ENCODE peak calls at places on chromosomes 12 and 14, in eight cellular contexts. U is BJ, S is neural progenitor cell, W is uterus, H is kidney epithelial cell, A is MM.1S, V is HCT116, K is A673. C is an unnamed sample. For H3K27me3, the result is how much of the 10 kb centered on the place peaks cover.

GRCh38 chr12:460301-461230 is 827 bp downstream of the B4GALNT3 start:
- DNase-seq in U (no peak), S (peak), W (peak), H (no peak), A (no peak), V (no peak), K (peak), C (no peak)

GRCh38 chr14:39440975-39441374 is 8.7 kb upstream of the FBXO33 start:
- DNase-seq in U (no peak), S (no peak), W (no peak), H (no peak), A (no peak), V (no peak), K (no peak), C (no peak)

GRCh38 chr12:130027798-130028197 is 124.0 kb upstream of the TMEM132D start:
- DNase-seq in U (no peak), S (no peak), W (no peak), H (no peak), A (no peak), V (no peak), K (no peak), C (no peak)

GRCh38 chr14:85530626-85531025 is 682 bp downstream of the FLRT2 start:
- DNase-seq in U (no peak), S (no peak), W (no peak), H (no peak), A (no peak), V (no peak), K (no peak), C (no peak)

GRCh38 chr14:61889914-61890351 is 127.7 kb downstream of the SNAPC1 start:
- DNase-seq in U (no peak), S (no peak), W (no peak), H (no peak), A (peak), V (no peak), K (no peak), C (no peak)

GRCh38 chr12:69881771-69882170 is 56.7 kb downstream of the MYRFL start:
- DNase-seq in U (no peak), S (no peak), W (no peak), H (no peak), A (no peak), V (no peak), K (no peak), C (no peak)

GRCh38 chr12:43306066-43306465 is 245.9 kb downstream of the ADAMTS20 start:
- DNase-seq in U (peak), S (no peak), W (peak), H (peak), A (no peak), V (no peak), K (no peak), C (peak)

GRCh38 chr14:72045271-72045670 is 113.0 kb downstream of the RGS6 start:
- DNase-seq in U (no peak), S (no peak), W (no peak), H (no peak), A (no peak), V (no peak), K (no peak), C (no peak)

GRCh38 chr12:16076970-16077527 is 165.9 kb downstream of the DERA start:
- DNase-seq in U (no peak), S (no peak), W (no peak), H (no peak), A (no peak), V (no peak), K (no peak), C (no peak)

GRCh38 chr14:94388896-94389469 is 581 bp upstream of the SERPINA1 start:
- DNase-seq in U (no peak), S (no peak), W (no peak), H (peak), A (no peak), V (no peak), K (no peak), C (no peak)

GRCh38 chr14:84482256-84483071 is 1047.5 kb upstream of the FLRT2 start:
- DNase-seq in U (peak), S (peak), W (no peak), H (peak), A (no peak), V (no peak), K (peak), C (peak)

GRCh38 chr14:91866511-91867295 is 633 bp downstream of the TC2N start:
- DNase-seq in U (no peak), S (no peak), W (no peak), H (no peak), A (no peak), V (no peak), K (no peak), C (no peak)

GRCh38 chr14:97359391-97359790 is 562.2 kb downstream of the VRK1 start:
- DNase-seq in U (no peak), S (no peak), W (no peak), H (no peak), A (no peak), V (no peak), K (no peak), C (no peak)

GRCh38 chr12:119444462-119445044 is 110.0 kb downstream of the CCDC60 start:
- DNase-seq in U (no peak), S (peak), W (no peak), H (no peak), A (peak), V (peak), K (peak), C (no peak)

GRCh38 chr12:39395866-39396265 is 47.1 kb downstream of the KIF21A start:
- DNase-seq in U (no peak), S (no peak), W (no peak), H (no peak), A (no peak), V (no peak), K (no peak), C (no peak)

GRCh38 chr14:101101456-101102056 is 198.0 kb upstream of the RTL1 start:
- DNase-seq in U (no peak), S (no peak), W (no peak), H (peak), A (no peak), V (no peak), K (no peak), C (no peak)

GRCh38 chr14:25756880-25757279 is 706.9 kb upstream of the STXBP6 start:
- DNase-seq in U (no peak), S (peak), W (no peak), H (no peak), A (no peak), V (no peak), K (peak), C (no peak)

GRCh38 chr12:131494141-131494733 is 216.7 kb upstream of the SFSWAP start:
- DNase-seq in U (no peak), S (no peak), W (no peak), H (no peak), A (no peak), V (no peak), K (no peak), C (no peak)

GRCh38 chr14:42241101-42241500 is 634.4 kb downstream of the LRFN5 start:
- DNase-seq in U (no peak), S (no peak), W (no peak), H (no peak), A (no peak), V (no peak), K (no peak), C (no peak)

GRCh38 chr12:116607039-116607438 is 47.9 kb downstream of the MAP1LC3B2 start:
- DNase-seq in U (no peak), S (no peak), W (no peak), H (no peak), A (no peak), V (no peak), K (no peak), C (no peak)

GRCh38 chr14:71619472-71619871 is 312.8 kb upstream of the RGS6 start:
- DNase-seq in U (no peak), S (no peak), W (no peak), H (no peak), A (no peak), V (no peak), K (no peak), C (no peak)

GRCh38 chr12:47903151-47903611 is 1.6 kb downstream of the VDR start:
- DNase-seq in U (peak), S (no peak), W (no peak), H (peak), A (peak), V (no peak), K (no peak), C (peak)

GRCh38 chr12:47902131-47902639 is 2.6 kb downstream of the VDR start:
- DNase-seq in U (no peak), S (no peak), W (no peak), H (no peak), A (no peak), V (no peak), K (no peak), C (no peak)

GRCh38 chr12:47900101-47900479 is 4.7 kb downstream of the VDR start:
- DNase-seq in U (no peak), S (no peak), W (no peak), H (no peak), A (no peak), V (no peak), K (no peak), C (no peak)

GRCh38 chr12:47900480-47901129 is 4.2 kb downstream of the VDR start:
- DNase-seq in U (no peak), S (no peak), W (no peak), H (peak), A (peak), V (peak), K (no peak), C (no peak)

DNA sequence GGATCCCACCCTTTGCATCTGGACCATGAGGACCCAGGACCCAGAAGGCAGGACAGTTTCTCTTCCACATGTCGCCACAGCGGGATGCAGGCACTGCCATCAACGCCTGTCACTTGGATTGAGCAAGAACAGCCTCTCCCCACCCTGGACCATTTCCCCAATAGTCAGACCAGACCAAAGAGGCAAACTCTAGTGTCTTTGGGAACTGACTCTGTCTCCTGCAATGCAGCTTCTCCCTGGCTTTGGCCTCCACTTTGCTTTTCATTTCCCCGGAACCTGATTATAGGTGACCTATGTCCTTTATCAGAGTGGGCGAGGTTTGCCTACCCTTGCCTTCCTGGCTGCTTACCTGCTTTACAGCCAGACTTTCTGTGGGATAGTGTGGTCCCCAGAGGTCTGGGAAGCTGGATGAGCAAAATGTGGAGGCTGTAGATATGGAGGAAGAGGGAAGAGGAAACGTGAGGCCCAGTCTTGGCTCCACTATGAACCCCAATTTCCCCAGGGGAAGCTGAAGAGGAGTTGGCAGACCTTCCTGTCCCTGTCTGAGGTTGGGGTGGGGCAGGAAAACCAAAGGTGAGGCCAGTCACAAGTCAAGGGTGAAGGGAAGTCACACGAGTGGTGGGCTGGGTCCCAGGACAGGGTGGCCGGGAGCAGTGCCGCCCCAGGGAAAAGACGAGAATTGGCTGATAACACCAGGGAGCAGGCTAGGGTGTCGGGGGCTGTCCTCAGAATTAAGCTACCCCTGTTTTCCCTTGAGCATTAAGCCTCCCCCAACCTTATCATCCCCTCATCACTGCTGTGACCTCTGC is 3.3 kb downstream of the VDR start:
- DNase-seq in U (no peak), S (no peak), W (no peak), H (no peak), A (no peak), V (no peak), K (no peak), C (no peak)
- TF ChIP-seq CTCF in U (no peak), S (no peak), W (no peak), H (no peak), A (no peak), V (no peak), K (no peak), C (no peak)

DNA sequence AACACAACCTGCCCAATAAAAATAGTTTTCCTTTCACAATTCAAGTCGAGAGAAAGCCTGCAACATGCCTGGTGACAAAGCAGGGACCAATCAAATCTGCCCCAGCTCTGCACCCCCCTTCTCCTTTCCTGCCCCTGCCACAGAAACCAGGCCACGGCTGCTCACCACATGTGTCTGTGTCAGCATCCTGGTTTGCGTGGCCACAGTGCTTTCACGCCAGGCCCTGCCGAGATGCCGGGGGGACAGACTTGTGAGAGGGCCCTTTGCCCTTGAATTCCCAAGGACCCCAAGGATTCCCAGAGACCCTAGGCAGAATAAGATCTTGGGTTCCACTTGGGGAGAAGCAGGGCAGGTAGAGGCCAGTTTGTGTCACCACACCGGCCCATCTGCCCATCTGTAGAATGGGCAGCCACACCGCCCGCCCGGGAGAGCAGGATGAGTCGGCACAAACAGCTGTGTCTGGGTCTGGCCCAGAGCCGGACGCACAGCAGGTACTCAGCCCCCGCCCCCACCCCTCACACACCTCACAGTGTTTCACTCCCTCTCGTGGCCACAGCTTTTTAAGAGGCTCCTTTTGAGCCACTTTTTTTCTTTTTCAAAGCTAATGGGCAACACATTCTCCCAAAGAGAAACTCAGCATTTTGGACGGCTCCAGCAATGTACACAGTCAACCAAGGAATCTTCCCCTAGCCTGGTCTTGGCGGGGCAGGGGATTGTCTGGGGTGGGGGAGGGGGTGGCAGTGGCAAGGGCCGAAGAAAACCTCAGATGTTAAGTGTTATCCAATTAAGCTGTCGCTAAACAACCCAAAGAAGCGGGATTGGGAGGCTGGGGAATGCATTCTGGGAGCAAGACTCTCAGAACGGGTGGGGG is 41.5 kb downstream of the BCL11B start:
- DNase-seq in U (no peak), S (peak), W (no peak), H (no peak), A (peak), V (no peak), K (no peak), C (no peak)
- H3K27me3 ChIP-seq in U (under half), S (under half), W (under half), H (under half), A (under half), V (under half), K (under half), C (under half)

GRCh38 chr12:66103011-66103913 is 27.3 kb downstream of the LLPH start:
- DNase-seq in U (no peak), S (peak), W (no peak), H (no peak), A (no peak), V (peak), K (no peak), C (no peak)
- TF ChIP-seq CTCF in U (peak), S (peak), W (no peak), H (no peak), A (peak), V (peak), K (peak), C (peak)

GRCh38 chr14:58724702-58725101 is 86.9 kb downstream of the DACT1 start:
- DNase-seq in U (no peak), S (no peak), W (no peak), H (no peak), A (no peak), V (no peak), K (no peak), C (no peak)
- H3K27me3 ChIP-seq in U (under half), S (under half), W (under half), H (under half), A (under half), V (under half), K (under half), C (under half)

GRCh38 chr12:107320031-107320928 is 226.9 kb upstream of the CRY1 start:
- DNase-seq in U (no peak), S (peak), W (no peak), H (no peak), A (peak), V (no peak), K (peak), C (no peak)
- TF ChIP-seq CTCF in U (no peak), S (no peak), W (no peak), H (no peak), A (no peak), V (no peak), K (no peak), C (no peak)

GRCh38 chr12:94163850-94164249 is 15.5 kb downstream of the PLXNC1 start:
- DNase-seq in U (no peak), S (no peak), W (no peak), H (no peak), A (no peak), V (no peak), K (no peak), C (no peak)

GRCh38 chr12:94165670-94166069 is 17.3 kb downstream of the PLXNC1 start:
- DNase-seq in U (no peak), S (no peak), W (no peak), H (no peak), A (no peak), V (no peak), K (no peak), C (no peak)

GRCh38 chr12:94157891-94158495 is 9.6 kb downstream of the PLXNC1 start:
- DNase-seq in U (no peak), S (no peak), W (no peak), H (no peak), A (peak), V (no peak), K (no peak), C (no peak)

GRCh38 chr12:94165152-94165551 is 16.8 kb downstream of the PLXNC1 start:
- DNase-seq in U (no peak), S (peak), W (no peak), H (no peak), A (no peak), V (no peak), K (no peak), C (no peak)

DNA sequence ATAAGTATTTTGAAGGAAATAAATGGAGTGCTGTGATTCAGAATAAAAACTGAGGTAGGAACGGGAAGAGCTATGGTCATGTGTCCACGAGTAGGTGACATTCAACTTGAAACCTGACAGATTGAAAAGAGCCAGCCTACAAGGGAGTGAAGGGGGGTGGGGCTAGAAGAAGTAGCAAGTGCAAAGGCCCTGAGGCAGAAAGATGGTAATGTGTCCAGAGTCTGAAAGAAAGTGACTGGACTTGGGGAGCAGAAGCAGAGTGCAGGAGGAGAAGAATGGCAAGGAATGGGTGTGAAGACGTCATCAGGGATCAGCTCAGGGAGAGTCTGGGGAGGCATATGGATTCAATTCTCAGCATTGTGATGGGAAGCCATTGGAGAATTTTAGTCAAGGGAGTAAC is 13.7 kb downstream of the PLXNC1 start:
- DNase-seq in U (no peak), S (no peak), W (no peak), H (no peak), A (no peak), V (no peak), K (no peak), C (no peak)
- H3K27me3 ChIP-seq in U (under half), S (under half), W (under half), H (under half), A (under half), V (under half), K (under half), C (under half)

DNA sequence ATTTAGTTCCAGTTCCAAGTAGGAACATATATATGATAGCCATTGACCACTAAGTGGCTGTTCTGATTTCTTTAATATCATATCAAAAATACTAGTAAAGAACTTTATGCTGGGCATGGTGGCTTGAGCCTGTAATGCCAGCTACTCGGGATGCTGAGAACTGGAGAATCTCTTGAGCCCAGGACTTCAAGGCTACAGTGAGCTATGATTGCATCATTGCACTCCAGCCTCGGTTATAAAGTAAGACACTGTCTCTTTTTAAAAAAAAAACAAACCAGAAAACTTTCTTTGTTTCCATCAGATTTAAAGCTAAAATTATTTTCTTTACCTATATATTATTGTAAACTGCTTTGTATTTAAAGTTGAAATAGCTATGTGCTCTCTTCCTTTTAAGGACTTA is 127.0 kb downstream of the SCAF11 start:
- DNase-seq in U (no peak), S (no peak), W (no peak), H (no peak), A (no peak), V (no peak), K (no peak), C (no peak)
- TF ChIP-seq CTCF in U (no peak), S (no peak), W (no peak), H (no peak), A (no peak), V (no peak), K (no peak), C (no peak)

GRCh38 chr12:64713372-64713771 is 45.8 kb downstream of the GNS start:
- DNase-seq in U (no peak), S (no peak), W (no peak), H (no peak), A (no peak), V (no peak), K (no peak), C (no peak)

GRCh38 chr12:64716839-64717455 is 42.3 kb downstream of the GNS start:
- DNase-seq in U (no peak), S (no peak), W (no peak), H (no peak), A (no peak), V (no peak), K (no peak), C (no peak)

GRCh38 chr12:64714551-64714968 is 44.6 kb downstream of the GNS start:
- DNase-seq in U (no peak), S (no peak), W (no peak), H (no peak), A (no peak), V (no peak), K (no peak), C (no peak)

GRCh38 chr12:64718649-64719048 is 40.6 kb downstream of the GNS start:
- DNase-seq in U (no peak), S (no peak), W (no peak), H (no peak), A (no peak), V (no peak), K (no peak), C (no peak)

DNA sequence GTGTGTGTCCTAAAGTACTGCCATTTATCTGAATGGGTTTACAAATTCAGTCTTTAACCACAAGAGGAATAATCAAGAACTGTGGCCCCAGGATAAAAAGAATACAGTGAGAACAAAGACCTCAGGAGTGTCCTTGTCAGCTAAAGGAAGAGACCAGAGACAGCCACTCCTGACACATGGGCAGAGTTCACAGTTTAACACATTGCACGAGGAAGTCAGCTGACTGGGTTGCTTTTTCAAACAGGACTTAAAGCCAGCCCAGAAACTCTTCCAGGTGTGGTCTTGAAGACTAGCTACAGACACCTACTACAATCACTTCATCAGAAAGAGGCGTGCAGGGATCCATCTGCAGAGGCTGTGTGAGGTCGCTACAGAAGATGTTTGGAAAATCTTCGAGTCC is 42.8 kb downstream of the GNS start:
- DNase-seq in U (no peak), S (no peak), W (no peak), H (no peak), A (no peak), V (no peak), K (no peak), C (no peak)
- H3K27me3 ChIP-seq in U (under half), S (under half), W (under half), H (under half), A (under half), V (under half), K (under half), C (under half)